ENCODE peak calls at places on chromosomes 12 and 14, in seven cellular contexts. One of them, this sample, is unnamed.

GRCh38 chr12:50057000-50057841 is at the start of gene ASIC1:
- DNase-seq in activated naive CD8-positive, alpha-beta T cell treated with anti-CD3 and anti-CD28 coated beads, Interleukin-2, amount 50 U/mL, for 24 hours: peak; percentile 61
- DNase-seq in activated CD8-positive, alpha-beta memory T cell treated with anti-CD3 and anti-CD28 coated beads for 24 hours: peak; percentile 84
- DNase-seq in posterior vena cava: peak; percentile 90
- DNase-seq in RKO: peak; percentile 73
- DNase-seq in activated T-cell treated with anti-CD3 and anti-CD28 coated beads, Interleukin-2, amount 50 U/mL, for 24 hours: peak; percentile 79
- DNase-seq in Caco-2: peak; percentile 85
- DNase-seq in this sample: peak; percentile 57

GRCh38 chr12:104006929-104007328 is 41.3 kb downstream of the TDG start:
- DNase-seq in activated T-cell treated with anti-CD3 and anti-CD28 coated beads, Interleukin-2, amount 50 U/mL, for 24 hours: no peak
- DNase-seq in Caco-2: no peak
- DNase-seq in posterior vena cava: no peak
- DNase-seq in activated CD8-positive, alpha-beta memory T cell treated with anti-CD3 and anti-CD28 coated beads for 24 hours: no peak
- DNase-seq in activated naive CD8-positive, alpha-beta T cell treated with anti-CD3 and anti-CD28 coated beads, Interleukin-2, amount 50 U/mL, for 24 hours: no peak
- DNase-seq in RKO: no peak
- DNase-seq in this sample: no peak

GRCh38 chr12:116687888-116688287 is 50.0 kb downstream of the SPRING1 start:
- DNase-seq in RKO: peak; percentile 42
- DNase-seq in Caco-2: peak; percentile 77
- DNase-seq in posterior vena cava: no peak
- DNase-seq in activated naive CD8-positive, alpha-beta T cell treated with anti-CD3 and anti-CD28 coated beads, Interleukin-2, amount 50 U/mL, for 24 hours: peak; percentile 55
- DNase-seq in activated T-cell treated with anti-CD3 and anti-CD28 coated beads, Interleukin-2, amount 50 U/mL, for 24 hours: peak; percentile 58
- DNase-seq in activated CD8-positive, alpha-beta memory T cell treated with anti-CD3 and anti-CD28 coated beads for 24 hours: peak; percentile 76
- DNase-seq in this sample: peak; percentile 46

GRCh38 chr12:52215587-52216031 is 17.4 kb upstream of the KRT7 start:
- DNase-seq in Caco-2: peak; percentile 94
- DNase-seq in posterior vena cava: peak; percentile 65
- DNase-seq in RKO: peak; percentile 46
- DNase-seq in activated naive CD8-positive, alpha-beta T cell treated with anti-CD3 and anti-CD28 coated beads, Interleukin-2, amount 50 U/mL, for 24 hours: no peak
- DNase-seq in activated CD8-positive, alpha-beta memory T cell treated with anti-CD3 and anti-CD28 coated beads for 24 hours: no peak
- DNase-seq in activated T-cell treated with anti-CD3 and anti-CD28 coated beads, Interleukin-2, amount 50 U/mL, for 24 hours: no peak
- DNase-seq in this sample: no peak

GRCh38 chr12:2624543-2625266 is 170.1 kb upstream of the FKBP4 start:
- DNase-seq in posterior vena cava: no peak
- DNase-seq in RKO: peak; percentile 28
- DNase-seq in Caco-2: peak; percentile 58
- DNase-seq in activated naive CD8-positive, alpha-beta T cell treated with anti-CD3 and anti-CD28 coated beads, Interleukin-2, amount 50 U/mL, for 24 hours: peak; percentile 20
- DNase-seq in activated CD8-positive, alpha-beta memory T cell treated with anti-CD3 and anti-CD28 coated beads for 24 hours: no peak
- DNase-seq in activated T-cell treated with anti-CD3 and anti-CD28 coated beads, Interleukin-2, amount 50 U/mL, for 24 hours: no peak
- DNase-seq in this sample: no peak

GRCh38 chr14:50972734-50973133 is 28.5 kb upstream of the PYGL start:
- DNase-seq in posterior vena cava: no peak
- DNase-seq in RKO: no peak
- DNase-seq in activated naive CD8-positive, alpha-beta T cell treated with anti-CD3 and anti-CD28 coated beads, Interleukin-2, amount 50 U/mL, for 24 hours: no peak
- DNase-seq in activated T-cell treated with anti-CD3 and anti-CD28 coated beads, Interleukin-2, amount 50 U/mL, for 24 hours: no peak
- DNase-seq in Caco-2: no peak
- DNase-seq in activated CD8-positive, alpha-beta memory T cell treated with anti-CD3 and anti-CD28 coated beads for 24 hours: no peak
- DNase-seq in this sample: no peak

GRCh38 chr14:34003691-34004090 is 52.8 kb upstream of the EGLN3 start:
- DNase-seq in Caco-2: no peak
- DNase-seq in activated T-cell treated with anti-CD3 and anti-CD28 coated beads, Interleukin-2, amount 50 U/mL, for 24 hours: no peak
- DNase-seq in activated naive CD8-positive, alpha-beta T cell treated with anti-CD3 and anti-CD28 coated beads, Interleukin-2, amount 50 U/mL, for 24 hours: no peak
- DNase-seq in posterior vena cava: no peak
- DNase-seq in RKO: no peak
- DNase-seq in activated CD8-positive, alpha-beta memory T cell treated with anti-CD3 and anti-CD28 coated beads for 24 hours: no peak
- DNase-seq in this sample: no peak

GRCh38 chr12:14828896-14829295 is 14.4 kb downstream of the ART4 start:
- DNase-seq in activated naive CD8-positive, alpha-beta T cell treated with anti-CD3 and anti-CD28 coated beads, Interleukin-2, amount 50 U/mL, for 24 hours: no peak
- DNase-seq in activated T-cell treated with anti-CD3 and anti-CD28 coated beads, Interleukin-2, amount 50 U/mL, for 24 hours: no peak
- DNase-seq in Caco-2: no peak
- DNase-seq in posterior vena cava: no peak
- DNase-seq in activated CD8-positive, alpha-beta memory T cell treated with anti-CD3 and anti-CD28 coated beads for 24 hours: no peak
- DNase-seq in RKO: peak; percentile 53
- DNase-seq in this sample: no peak

GRCh38 chr12:112352921-112353320 is 29.3 kb downstream of the HECTD4 start:
- DNase-seq in Caco-2: no peak
- DNase-seq in posterior vena cava: no peak
- DNase-seq in activated T-cell treated with anti-CD3 and anti-CD28 coated beads, Interleukin-2, amount 50 U/mL, for 24 hours: no peak
- DNase-seq in activated naive CD8-positive, alpha-beta T cell treated with anti-CD3 and anti-CD28 coated beads, Interleukin-2, amount 50 U/mL, for 24 hours: no peak
- DNase-seq in activated CD8-positive, alpha-beta memory T cell treated with anti-CD3 and anti-CD28 coated beads for 24 hours: no peak
- DNase-seq in RKO: no peak
- DNase-seq in this sample: no peak

GRCh38 chr12:30796891-30797371 is 42.2 kb upstream of the CAPRIN2 start:
- DNase-seq in activated naive CD8-positive, alpha-beta T cell treated with anti-CD3 and anti-CD28 coated beads, Interleukin-2, amount 50 U/mL, for 24 hours: no peak
- DNase-seq in activated T-cell treated with anti-CD3 and anti-CD28 coated beads, Interleukin-2, amount 50 U/mL, for 24 hours: no peak
- DNase-seq in posterior vena cava: no peak
- DNase-seq in activated CD8-positive, alpha-beta memory T cell treated with anti-CD3 and anti-CD28 coated beads for 24 hours: no peak
- DNase-seq in Caco-2: peak; percentile 47
- DNase-seq in RKO: peak; percentile 94
- DNase-seq in this sample: no peak

GRCh38 chr12:19530631-19531020 is 91.3 kb downstream of the AEBP2 start:
- DNase-seq in posterior vena cava: no peak
- DNase-seq in activated T-cell treated with anti-CD3 and anti-CD28 coated beads, Interleukin-2, amount 50 U/mL, for 24 hours: no peak
- DNase-seq in activated naive CD8-positive, alpha-beta T cell treated with anti-CD3 and anti-CD28 coated beads, Interleukin-2, amount 50 U/mL, for 24 hours: no peak
- DNase-seq in RKO: no peak
- DNase-seq in Caco-2: no peak
- DNase-seq in activated CD8-positive, alpha-beta memory T cell treated with anti-CD3 and anti-CD28 coated beads for 24 hours: no peak
- DNase-seq in this sample: no peak

GRCh38 chr14:67420102-67420739 is 8.3 kb upstream of the PLEK2 start:
- DNase-seq in posterior vena cava: peak; percentile 73
- DNase-seq in activated CD8-positive, alpha-beta memory T cell treated with anti-CD3 and anti-CD28 coated beads for 24 hours: no peak
- DNase-seq in activated T-cell treated with anti-CD3 and anti-CD28 coated beads, Interleukin-2, amount 50 U/mL, for 24 hours: peak; percentile 50
- DNase-seq in RKO: no peak
- DNase-seq in activated naive CD8-positive, alpha-beta T cell treated with anti-CD3 and anti-CD28 coated beads, Interleukin-2, amount 50 U/mL, for 24 hours: peak; percentile 57
- DNase-seq in Caco-2: no peak
- DNase-seq in this sample: no peak

GRCh38 chr12:94169966-94170689 is 21.8 kb downstream of the PLXNC1 start:
- DNase-seq in activated CD8-positive, alpha-beta memory T cell treated with anti-CD3 and anti-CD28 coated beads for 24 hours: no peak
- DNase-seq in Caco-2: no peak
- DNase-seq in activated naive CD8-positive, alpha-beta T cell treated with anti-CD3 and anti-CD28 coated beads, Interleukin-2, amount 50 U/mL, for 24 hours: no peak
- DNase-seq in posterior vena cava: no peak
- DNase-seq in RKO: no peak
- DNase-seq in activated T-cell treated with anti-CD3 and anti-CD28 coated beads, Interleukin-2, amount 50 U/mL, for 24 hours: no peak
- DNase-seq in this sample: no peak

GRCh38 chr14:76948213-76948947 is 80.1 kb downstream of the IRF2BPL start:
- DNase-seq in Caco-2: no peak
- DNase-seq in RKO: no peak
- DNase-seq in posterior vena cava: no peak
- DNase-seq in activated CD8-positive, alpha-beta memory T cell treated with anti-CD3 and anti-CD28 coated beads for 24 hours: no peak
- DNase-seq in activated naive CD8-positive, alpha-beta T cell treated with anti-CD3 and anti-CD28 coated beads, Interleukin-2, amount 50 U/mL, for 24 hours: no peak
- DNase-seq in activated T-cell treated with anti-CD3 and anti-CD28 coated beads, Interleukin-2, amount 50 U/mL, for 24 hours: no peak
- DNase-seq in this sample: no peak

GRCh38 chr12:117151195-117152031 is 38.9 kb downstream of the FBXO21 start:
- DNase-seq in Caco-2: peak; percentile 65
- DNase-seq in activated CD8-positive, alpha-beta memory T cell treated with anti-CD3 and anti-CD28 coated beads for 24 hours: no peak
- DNase-seq in activated naive CD8-positive, alpha-beta T cell treated with anti-CD3 and anti-CD28 coated beads, Interleukin-2, amount 50 U/mL, for 24 hours: peak; percentile 30
- DNase-seq in posterior vena cava: peak; percentile 90
- DNase-seq in activated T-cell treated with anti-CD3 and anti-CD28 coated beads, Interleukin-2, amount 50 U/mL, for 24 hours: no peak
- DNase-seq in RKO: peak; percentile 34
- DNase-seq in this sample: no peak

GRCh38 chr12:34402899-34403705 is 380.8 kb downstream of the ALG10 start:
- DNase-seq in activated T-cell treated with anti-CD3 and anti-CD28 coated beads, Interleukin-2, amount 50 U/mL, for 24 hours: peak; percentile 11
- DNase-seq in posterior vena cava: peak; percentile 76
- DNase-seq in activated CD8-positive, alpha-beta memory T cell treated with anti-CD3 and anti-CD28 coated beads for 24 hours: peak; percentile 21
- DNase-seq in activated naive CD8-positive, alpha-beta T cell treated with anti-CD3 and anti-CD28 coated beads, Interleukin-2, amount 50 U/mL, for 24 hours: no peak
- DNase-seq in RKO: no peak
- DNase-seq in Caco-2: peak; percentile 30
- DNase-seq in this sample: peak; percentile 1

GRCh38 chr12:63821781-63822251 is 22.7 kb upstream of the SRGAP1 start:
- DNase-seq in posterior vena cava: peak; percentile 83
- DNase-seq in activated T-cell treated with anti-CD3 and anti-CD28 coated beads, Interleukin-2, amount 50 U/mL, for 24 hours: no peak
- DNase-seq in activated CD8-positive, alpha-beta memory T cell treated with anti-CD3 and anti-CD28 coated beads for 24 hours: no peak
- DNase-seq in Caco-2: no peak
- DNase-seq in RKO: no peak
- DNase-seq in activated naive CD8-positive, alpha-beta T cell treated with anti-CD3 and anti-CD28 coated beads, Interleukin-2, amount 50 U/mL, for 24 hours: no peak
- DNase-seq in this sample: no peak

GRCh38 chr12:93657076-93657475 is 20.1 kb upstream of the CRADD start:
- DNase-seq in activated naive CD8-positive, alpha-beta T cell treated with anti-CD3 and anti-CD28 coated beads, Interleukin-2, amount 50 U/mL, for 24 hours: no peak
- DNase-seq in RKO: no peak
- DNase-seq in activated T-cell treated with anti-CD3 and anti-CD28 coated beads, Interleukin-2, amount 50 U/mL, for 24 hours: no peak
- DNase-seq in posterior vena cava: no peak
- DNase-seq in Caco-2: no peak
- DNase-seq in activated CD8-positive, alpha-beta memory T cell treated with anti-CD3 and anti-CD28 coated beads for 24 hours: no peak
- DNase-seq in this sample: no peak

GRCh38 chr12:85672436-85672835 is 163.8 kb downstream of the RASSF9 start:
- DNase-seq in activated CD8-positive, alpha-beta memory T cell treated with anti-CD3 and anti-CD28 coated beads for 24 hours: no peak
- DNase-seq in posterior vena cava: no peak
- DNase-seq in activated T-cell treated with anti-CD3 and anti-CD28 coated beads, Interleukin-2, amount 50 U/mL, for 24 hours: no peak
- DNase-seq in activated naive CD8-positive, alpha-beta T cell treated with anti-CD3 and anti-CD28 coated beads, Interleukin-2, amount 50 U/mL, for 24 hours: no peak
- DNase-seq in RKO: no peak
- DNase-seq in Caco-2: no peak
- DNase-seq in this sample: no peak

GRCh38 chr12:23899434-23899833 is 50.0 kb downstream of the SOX5 start:
- DNase-seq in RKO: no peak
- DNase-seq in posterior vena cava: no peak
- DNase-seq in activated CD8-positive, alpha-beta memory T cell treated with anti-CD3 and anti-CD28 coated beads for 24 hours: no peak
- DNase-seq in activated T-cell treated with anti-CD3 and anti-CD28 coated beads, Interleukin-2, amount 50 U/mL, for 24 hours: no peak
- DNase-seq in Caco-2: no peak
- DNase-seq in activated naive CD8-positive, alpha-beta T cell treated with anti-CD3 and anti-CD28 coated beads, Interleukin-2, amount 50 U/mL, for 24 hours: no peak
- DNase-seq in this sample: no peak

GRCh38 chr14:93081875-93082570 is 33.7 kb downstream of the ITPK1 start:
- DNase-seq in activated T-cell treated with anti-CD3 and anti-CD28 coated beads, Interleukin-2, amount 50 U/mL, for 24 hours: peak; percentile 60
- DNase-seq in RKO: no peak
- DNase-seq in activated CD8-positive, alpha-beta memory T cell treated with anti-CD3 and anti-CD28 coated beads for 24 hours: peak; percentile 80
- DNase-seq in posterior vena cava: no peak
- DNase-seq in activated naive CD8-positive, alpha-beta T cell treated with anti-CD3 and anti-CD28 coated beads, Interleukin-2, amount 50 U/mL, for 24 hours: peak; percentile 69
- DNase-seq in Caco-2: no peak
- DNase-seq in this sample: no peak

GRCh38 chr12:22271036-22271435 is 63.5 kb downstream of the ST8SIA1 start:
- DNase-seq in activated naive CD8-positive, alpha-beta T cell treated with anti-CD3 and anti-CD28 coated beads, Interleukin-2, amount 50 U/mL, for 24 hours: no peak
- DNase-seq in RKO: no peak
- DNase-seq in posterior vena cava: no peak
- DNase-seq in activated CD8-positive, alpha-beta memory T cell treated with anti-CD3 and anti-CD28 coated beads for 24 hours: no peak
- DNase-seq in activated T-cell treated with anti-CD3 and anti-CD28 coated beads, Interleukin-2, amount 50 U/mL, for 24 hours: no peak
- DNase-seq in Caco-2: no peak
- DNase-seq in this sample: no peak

This sample was measured in GM10248.